ENCODE peak calls at places on chromosomes 2 and 18, in four cellular contexts. H, B, T and Q are unnamed samples.

GRCh38 chr2:118013221-118013723 is 598 bp downstream of the CCDC93 start:
- DNase-seq in B (peak), T (peak), H (peak), Q (peak)

GRCh38 chr2:18455256-18455862 is 105.1 kb downstream of the RDH14 start:
- DNase-seq in B (no peak), H (no peak), T (no peak), Q (no peak)

GRCh38 chr2:205372141-205372540 is 310.2 kb upstream of the NRP2 start:
- DNase-seq in B (no peak), T (no peak), H (no peak), Q (no peak)

GRCh38 chr18:6487027-6487426 is 72.3 kb upstream of the L3MBTL4 start:
- DNase-seq in H (no peak), T (no peak), B (no peak), Q (no peak)

GRCh38 chr2:30346475-30347169 is 100.4 kb upstream of the LCLAT1 start:
- DNase-seq in H (no peak), T (no peak), B (no peak), Q (peak)

GRCh38 chr2:172097557-172098131 is 5.1 kb downstream of the DLX2 start:
- DNase-seq in B (no peak), T (peak), H (no peak), Q (peak)

GRCh38 chr2:30373881-30374302 is 73.2 kb upstream of the LCLAT1 start:
- DNase-seq in H (no peak), T (no peak), B (no peak), Q (no peak)

GRCh38 chr18:57444301-57444759 is 9.2 kb downstream of the ONECUT2 start:
- DNase-seq in H (no peak), T (no peak), B (no peak), Q (peak)